ENCODE peak calls at places on chromosomes 3 and 15, in seven cellular contexts. O, P, Q, I, D, S and J are unnamed samples.

GRCh38 chr15:45386420-45386819 is 8.1 kb upstream of the GATM start:
- DNase-seq in O (no peak), D (no peak), S (no peak), P (no peak), Q (no peak), I (no peak), J (no peak)

GRCh38 chr3:169760479-169760878 is 4.4 kb downstream of the TERC start:
- DNase-seq in P (peak; percentile 77), I (peak; percentile 53), O (no peak), S (peak; percentile 59), Q (no peak), D (no peak), J (no peak)

GRCh38 chr3:18351069-18351628 is 74.0 kb downstream of the SATB1 start:
- DNase-seq in S (peak; percentile 5), I (no peak), D (no peak), Q (no peak), O (no peak), P (no peak), J (no peak)

GRCh38 chr3:186882125-186882524 is 39.6 kb downstream of the ADIPOQ start:
- DNase-seq in D (no peak), Q (no peak), S (peak; percentile 26), P (no peak), I (no peak), O (no peak), J (no peak)

GRCh38 chr3:101036213-101036618 is 43.0 kb upstream of the ABI3BP start:
- DNase-seq in I (peak; percentile 96), O (no peak), S (peak; percentile 94), P (peak; percentile 89), D (no peak), Q (peak; percentile 88), J (no peak)

GRCh38 chr3:172138792-172139507 is 99.6 kb downstream of the FNDC3B start:
- DNase-seq in P (no peak), I (peak; percentile 40), O (no peak), S (peak; percentile 47), D (peak; percentile 24), Q (no peak), J (no peak)

GRCh38 chr3:130242850-130243569 is 102.5 kb upstream of the COL6A5 start:
- DNase-seq in I (peak; percentile 10), Q (no peak), P (no peak), D (no peak), S (peak; percentile 43), O (no peak), J (no peak)

GRCh38 chr3:10023587-10024310 is 2.5 kb upstream of the FANCD2 start:
- DNase-seq in I (peak; percentile 95), O (no peak), Q (peak; percentile 65), P (no peak), S (peak; percentile 87), D (no peak), J (no peak)

GRCh38 chr15:78392430-78392829 is 45.6 kb upstream of the IREB2 start:
- DNase-seq in S (no peak), P (no peak), D (no peak), I (no peak), O (no peak), Q (no peak), J (no peak)

GRCh38 chr15:88428053-88428452 is 39.1 kb downstream of the MRPL46 start:
- DNase-seq in P (no peak), S (no peak), D (no peak), O (no peak), Q (no peak), I (no peak), J (no peak)

GRCh38 chr3:112136959-112137693 is 4.1 kb upstream of the GCSAM start:
- DNase-seq in O (no peak), P (no peak), S (peak; percentile 64), D (peak; percentile 50), I (peak; percentile 34), Q (no peak), J (peak; percentile 51)
- TF ChIP-seq CTCF in O (peak; percentile 64), P (peak; percentile 80), S (peak; percentile 65), D (peak; percentile 75), I (peak; percentile 53), Q (peak; percentile 71), J (peak; percentile 35)

GRCh38 chr3:51817375-51817774 is 38.3 kb upstream of the IQCF6 start:
- DNase-seq in S (no peak), D (no peak), O (no peak), P (no peak), Q (no peak), I (no peak), J (no peak)

GRCh38 chr3:51814034-51814433 is 35.0 kb upstream of the IQCF6 start:
- DNase-seq in P (no peak), S (no peak), Q (no peak), D (no peak), O (no peak), I (no peak), J (no peak)

GRCh38 chr3:51819151-51819550 is 40.1 kb upstream of the IQCF6 start:
- DNase-seq in I (no peak), Q (no peak), S (no peak), O (no peak), D (no peak), P (no peak), J (no peak)

GRCh38 chr3:51815614-51816013 is 36.6 kb upstream of the IQCF6 start:
- DNase-seq in O (no peak), S (no peak), P (no peak), Q (no peak), I (no peak), D (no peak), J (no peak)

GRCh38 chr3:51819709-51820406 is 40.8 kb upstream of the IQCF6 start:
- DNase-seq in O (peak; percentile 15), I (no peak), P (no peak), Q (no peak), D (peak; percentile 15), S (no peak), J (peak; percentile 43)
- TF ChIP-seq CTCF in O (no peak), I (no peak), P (peak; percentile 46), Q (no peak), D (peak; percentile 47), S (peak; percentile 14), J (peak; percentile 58)

GRCh38 chr15:74545061-74545460 is 4.0 kb downstream of the ARID3B start:
- DNase-seq in S (no peak), P (no peak), I (peak; percentile 37), D (no peak), O (no peak), Q (no peak), J (no peak)

GRCh38 chr15:74542192-74543042 is 1.4 kb downstream of the ARID3B start:
- DNase-seq in D (no peak), O (no peak), I (no peak), P (no peak), Q (no peak), S (no peak), J (no peak)

GRCh38 chr15:74543043-74543422 is 2.0 kb downstream of the ARID3B start:
- DNase-seq in D (no peak), O (no peak), Q (no peak), P (no peak), I (peak; percentile 33), S (no peak), J (no peak)

GRCh38 chr15:74541494-74542191 is 623 bp downstream of the ARID3B start:
- DNase-seq in Q (no peak), I (peak; percentile 78), P (no peak), O (peak; percentile 83), S (peak; percentile 22), D (peak; percentile 23), J (peak; percentile 11)

DNA sequence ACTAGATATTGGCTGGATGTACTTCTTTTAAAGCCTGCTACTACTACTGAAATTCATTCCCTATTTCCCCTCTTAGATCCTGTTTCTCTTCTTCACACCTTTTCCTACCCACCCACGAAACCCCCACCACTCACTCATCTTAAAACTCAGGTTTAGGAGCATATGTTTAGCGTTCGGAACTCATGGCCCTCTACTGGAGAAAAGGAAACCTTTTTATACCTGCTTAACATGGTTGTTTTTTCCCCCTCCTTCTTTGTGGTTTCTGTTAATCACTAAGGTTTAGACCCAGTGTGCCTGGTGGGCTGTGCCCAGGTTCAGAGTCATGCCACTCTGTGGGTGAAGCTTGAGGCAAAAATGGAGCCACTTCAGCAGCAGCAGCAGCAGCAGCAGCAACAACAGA is 2.6 kb downstream of the ARID3B start:
- DNase-seq in D (no peak), I (no peak), O (no peak), S (no peak), Q (no peak), P (no peak), J (no peak)
- TF ChIP-seq CTCF in D (peak; percentile 57), I (no peak), O (peak; percentile 13), S (peak; percentile 3), Q (peak; percentile 19), P (peak; percentile 50), J (no peak)

GRCh38 chr15:34106423-34106822 is 4.5 kb downstream of the PGBD4 start:
- DNase-seq in O (no peak), Q (no peak), D (no peak), S (no peak), I (no peak), P (no peak), J (no peak)

GRCh38 chr15:34114215-34114614 is 12.3 kb downstream of the PGBD4 start:
- DNase-seq in P (no peak), S (no peak), Q (no peak), D (no peak), I (no peak), O (no peak), J (no peak)

GRCh38 chr15:34107315-34107714 is 5.4 kb downstream of the PGBD4 start:
- DNase-seq in P (no peak), Q (no peak), I (no peak), D (no peak), S (no peak), O (no peak), J (no peak)

GRCh38 chr15:34114739-34115138 is 12.9 kb downstream of the PGBD4 start:
- DNase-seq in I (no peak), D (no peak), Q (no peak), P (no peak), S (no peak), O (no peak), J (no peak)

GRCh38 chr15:34109775-34110663 is 8.1 kb downstream of the PGBD4 start:
- DNase-seq in Q (peak; percentile 16), I (peak; percentile 60), D (no peak), P (no peak), O (peak; percentile 28), S (peak; percentile 64), J (peak; percentile 16)
- TF ChIP-seq CTCF in Q (peak; percentile 85), I (peak; percentile 85), D (peak; percentile 81), P (peak; percentile 79), O (peak; percentile 56), S (peak; percentile 79), J (peak; percentile 70)